ENCODE peak calls at places on chromosome 2, in nine cellular contexts. O, P, Z, F, E, U, A, V and M are unnamed samples.

GRCh38 chr2:101113441-101114267 is 37.5 kb downstream of the TBC1D8 start:
- DNase-seq in V (peak; percentile 93), A (no peak), U (peak; percentile 92), F (peak; percentile 99), O (no peak), E (peak; percentile 57), P (no peak), Z (no peak), M (peak; percentile 45)

GRCh38 chr2:191304939-191305875 is 60.0 kb downstream of the MYO1B start:
- DNase-seq in O (no peak), P (no peak), Z (peak; percentile 55), A (peak; percentile 68), F (no peak), V (peak; percentile 84), U (peak; percentile 91), E (peak; percentile 82), M (peak; percentile 73)

GRCh38 chr2:79125721-79125985 is 5.4 kb downstream of the REG1A start:
- DNase-seq in F (no peak), Z (no peak), O (no peak), P (no peak), A (no peak), E (no peak), V (no peak), U (no peak), M (no peak)

GRCh38 chr2:120685403-120686297 is 50.0 kb upstream of the GLI2 start:
- DNase-seq in U (no peak), V (peak; percentile 25), E (no peak), O (peak; percentile 47), P (no peak), A (no peak), Z (no peak), F (no peak), M (no peak)

GRCh38 chr2:148511883-148512282 is 132.7 kb upstream of the EPC2 start:
- DNase-seq in P (no peak), A (no peak), U (no peak), E (no peak), O (no peak), V (no peak), F (no peak), Z (no peak), M (no peak)

GRCh38 chr2:122423934-122424333 is 668.5 kb downstream of the TSN start:
- DNase-seq in F (no peak), A (no peak), Z (no peak), U (no peak), V (no peak), O (no peak), E (no peak), P (no peak), M (no peak)

GRCh38 chr2:20465716-20466391 is 19.0 kb downstream of the RHOB start:
- DNase-seq in P (no peak), U (no peak), V (no peak), A (no peak), O (peak; percentile 25), E (no peak), F (no peak), Z (no peak), M (no peak)

GRCh38 chr2:157783180-157783579 is 93.0 kb downstream of the ACVR1 start:
- DNase-seq in A (no peak), E (no peak), P (no peak), O (no peak), Z (no peak), U (no peak), F (no peak), V (no peak), M (no peak)

GRCh38 chr2:96399342-96400048 is 63.9 kb downstream of the NCAPH start:
- DNase-seq in Z (no peak), P (no peak), U (no peak), E (no peak), V (no peak), O (peak; percentile 42), A (no peak), F (no peak), M (no peak)

GRCh38 chr2:17387591-17387990 is 130.6 kb downstream of the RAD51AP2 start:
- DNase-seq in U (no peak), V (peak; percentile 9), Z (no peak), A (no peak), E (no peak), O (no peak), F (no peak), P (no peak), M (no peak)

GRCh38 chr2:30987611-30988010 is 150.6 kb downstream of the GALNT14 start:
- DNase-seq in Z (no peak), F (no peak), A (no peak), U (no peak), O (no peak), V (no peak), E (no peak), P (no peak), M (no peak)

GRCh38 chr2:215830313-215830712 is 183.0 kb downstream of the MREG start:
- DNase-seq in E (peak; percentile 18), Z (peak; percentile 43), P (no peak), O (no peak), V (peak; percentile 93), F (peak; percentile 23), U (peak; percentile 87), A (peak; percentile 17), M (no peak)

GRCh38 chr2:168247341-168248305 is at the start of gene STK39:
- DNase-seq in O (peak; percentile 91), Z (peak; percentile 80), E (peak; percentile 55), U (peak; percentile 91), A (peak; percentile 73), F (peak; percentile 89), P (peak; percentile 74), V (peak; percentile 89), M (no peak)

GRCh38 chr2:15059870-15060617 is 427.5 kb downstream of the LRATD1 start:
- DNase-seq in F (no peak), O (no peak), U (no peak), A (no peak), P (no peak), E (no peak), Z (no peak), V (no peak), M (no peak)

GRCh38 chr2:150271952-150272351 is 215.5 kb downstream of the RND3 start:
- DNase-seq in V (peak; percentile 85), F (no peak), U (peak; percentile 84), E (no peak), P (no peak), A (no peak), O (no peak), Z (no peak), M (no peak)

GRCh38 chr2:169222665-169223064 is 139.7 kb downstream of the LRP2 start:
- DNase-seq in P (no peak), O (no peak), Z (no peak), U (no peak), A (no peak), F (no peak), E (no peak), V (no peak), M (no peak)

GRCh38 chr2:151757861-151758260 is 23.6 kb upstream of the NEB start:
- DNase-seq in V (no peak), F (no peak), P (no peak), U (no peak), Z (no peak), A (no peak), O (no peak), E (no peak), M (no peak)

GRCh38 chr2:119266091-119266589 is 42.5 kb downstream of the STEAP3 start:
- DNase-seq in A (no peak), V (no peak), U (no peak), P (no peak), E (no peak), F (no peak), Z (no peak), O (peak; percentile 11), M (no peak)

GRCh38 chr2:151091583-151091982 is 170.1 kb downstream of the RBM43 start:
- DNase-seq in U (peak; percentile 48), A (no peak), E (no peak), P (no peak), F (no peak), V (peak; percentile 40), Z (no peak), O (no peak), M (no peak)

GRCh38 chr2:216648105-216648504 is 14.9 kb downstream of the IGFBP2 start:
- DNase-seq in O (no peak), F (no peak), A (no peak), Z (no peak), P (no peak), U (peak; percentile 79), E (no peak), V (peak; percentile 85), M (no peak)

GRCh38 chr2:28755411-28755810 is 3.8 kb downstream of the PPP1CB start:
- DNase-seq in Z (no peak), F (no peak), E (no peak), A (no peak), P (no peak), O (no peak), V (peak; percentile 34), U (no peak), M (no peak)

GRCh38 chr2:98438190-98439133 is 6.2 kb upstream of the INPP4A start:
- DNase-seq in E (no peak), F (no peak), P (no peak), U (no peak), V (no peak), A (no peak), O (no peak), Z (no peak), M (no peak)

GRCh38 chr2:179861777-179862117 is 335 bp upstream of the ZNF385B start:
- DNase-seq in E (no peak), F (no peak), U (peak; percentile 36), P (no peak), A (peak; percentile 14), O (peak; percentile 63), Z (no peak), V (peak; percentile 44), M (no peak)
- H3K4me3 ChIP-seq in E (peak overlapping the region; percentile 28), F (no peak overlapping the region), U (peak overlapping the region; percentile 49), P (no peak overlapping the region), A (peak overlapping the region; percentile 81), O (peak overlapping the region; percentile 43), Z (peak overlapping the region; percentile 41), V (peak overlapping the region; percentile 92), M (peak overlapping the region; percentile 21)

GRCh38 chr2:174914894-174915760 is 90.1 kb downstream of the CHN1 start:
- DNase-seq in O (no peak), A (no peak), P (no peak), U (peak; percentile 16), E (no peak), F (no peak), V (no peak), Z (peak; percentile 21), M (no peak)
- H3K4me3 ChIP-seq in O (no peak overlapping the region), A (no peak overlapping the region), P (no peak overlapping the region), U (no peak overlapping the region), E (no peak overlapping the region), F (no peak overlapping the region), V (no peak overlapping the region), Z (no peak overlapping the region), M (no peak overlapping the region)

DNA sequence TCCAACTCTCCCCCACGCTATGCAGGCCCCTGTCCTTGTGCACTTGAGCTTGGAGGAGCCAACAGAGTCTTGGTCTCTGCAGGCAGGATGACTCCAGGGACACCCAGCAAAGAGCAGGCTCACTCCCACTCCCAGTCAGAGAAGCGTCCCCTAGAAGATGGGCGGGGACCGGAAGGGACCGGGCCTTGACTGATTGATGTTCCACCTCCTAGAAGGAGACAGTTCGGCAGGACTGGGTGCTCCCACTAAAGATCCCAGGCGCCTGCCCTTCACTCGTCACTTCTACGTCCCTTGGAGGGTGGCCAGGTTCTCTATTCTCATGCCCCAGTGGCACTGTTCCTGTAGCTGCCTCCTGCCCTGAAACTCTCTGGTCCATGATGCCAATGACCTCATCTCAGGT is 3.2 kb upstream of the SP100 start:
- DNase-seq in A (no peak), U (no peak), O (no peak), V (no peak), E (no peak), F (no peak), Z (no peak), P (no peak), M (no peak)
- H3K4me3 ChIP-seq in A (no peak overlapping the region), U (no peak overlapping the region), O (no peak overlapping the region), V (no peak overlapping the region), E (no peak overlapping the region), F (no peak overlapping the region), Z (no peak overlapping the region), P (no peak overlapping the region), M (no peak overlapping the region)

GRCh38 chr2:54665436-54665856 is 58.0 kb upstream of the EML6 start:
- DNase-seq in A (no peak), U (peak; percentile 78), Z (no peak), E (peak; percentile 51), P (peak; percentile 18), V (peak; percentile 75), O (no peak), F (peak; percentile 72), M (peak; percentile 63)
- H3K4me3 ChIP-seq in A (no peak overlapping the region), U (no peak overlapping the region), Z (no peak overlapping the region), E (no peak overlapping the region), P (no peak overlapping the region), V (no peak overlapping the region), O (no peak overlapping the region), F (no peak overlapping the region), M (no peak overlapping the region)